ENCODE peak calls at places on chromosome 3, in four cellular contexts. U, A, X and G are unnamed samples.

GRCh38 chr3:184203526-184203925 is 17.5 kb downstream of the ABCF3 start:
- DNase-seq in U (no peak), A (no peak), X (no peak), G (no peak)

GRCh38 chr3:78978037-78978436 is 789.8 kb downstream of the ROBO1 start:
- DNase-seq in U (no peak), A (no peak), X (no peak), G (no peak)

GRCh38 chr3:52481819-52482521 is 13.2 kb upstream of the STAB1 start:
- DNase-seq in U (no peak), A (peak), X (no peak), G (no peak)

GRCh38 chr3:159947220-159947619 is 41.4 kb upstream of the IL12A start:
- DNase-seq in U (peak), A (no peak), X (no peak), G (no peak)

GRCh38 chr3:94716326-94717018 is 653.6 kb downstream of the NSUN3 start:
- DNase-seq in U (no peak), A (no peak), X (no peak), G (no peak)

GRCh38 chr3:186826978-186827857 is 15.3 kb upstream of the ADIPOQ start:
- DNase-seq in U (peak), A (peak), X (peak), G (peak)

GRCh38 chr3:32892625-32893598 is 58.5 kb upstream of the CCR4 start:
- DNase-seq in U (no peak), A (no peak), X (no peak), G (no peak)

GRCh38 chr3:193808317-193808716 is 215.3 kb downstream of the OPA1 start:
- DNase-seq in U (no peak), A (no peak), X (no peak), G (no peak)

GRCh38 chr3:27166888-27167287 is 202.3 kb downstream of the NEK10 start:
- DNase-seq in U (peak), A (no peak), X (no peak), G (no peak)

GRCh38 chr3:127549826-127550487 is 40.6 kb downstream of the TPRA1 start:
- DNase-seq in U (no peak), A (no peak), X (no peak), G (no peak)

GRCh38 chr3:12288466-12289129 is at the start of gene PPARG:
- DNase-seq in U (no peak), A (peak), X (peak), G (no peak)

GRCh38 chr3:149599236-149599635 is 58.6 kb downstream of the WWTR1 start:
- DNase-seq in U (no peak), A (peak), X (peak), G (no peak)

GRCh38 chr3:62462097-62462789 is 88.9 kb upstream of the FEZF2 start:
- DNase-seq in U (no peak), A (no peak), X (no peak), G (no peak)

GRCh38 chr3:23263796-23264195 is 60.7 kb downstream of the UBE2E2 start:
- DNase-seq in U (no peak), A (no peak), X (no peak), G (no peak)

GRCh38 chr3:126721246-126721645 is 17.2 kb downstream of the CHCHD6 start:
- DNase-seq in U (no peak), A (no peak), X (no peak), G (no peak)

GRCh38 chr3:129558076-129558771 is 15.2 kb downstream of the H1-8 start:
- DNase-seq in U (no peak), A (peak), X (no peak), G (no peak)

GRCh38 chr3:150861851-150862250 is 43.4 kb downstream of the MINDY4B start:
- DNase-seq in U (no peak), A (no peak), X (no peak), G (no peak)

GRCh38 chr3:105729662-105730061 is 139.2 kb downstream of the CBLB start:
- DNase-seq in U (no peak), A (no peak), X (no peak), G (no peak)

GRCh38 chr3:5194801-5195509 is 7.4 kb downstream of the EDEM1 start:
- DNase-seq in U (no peak), A (no peak), X (no peak), G (peak)

GRCh38 chr3:171838218-171838720 is 4.9 kb upstream of the TMEM212 start:
- DNase-seq in U (no peak), A (peak), X (peak), G (no peak)

GRCh38 chr3:159260049-159260662 is 458.3 kb downstream of the MFSD1 start:
- DNase-seq in U (peak), A (no peak), X (peak), G (peak)

GRCh38 chr3:172080503-172080902 is 41.1 kb downstream of the FNDC3B start:
- DNase-seq in U (no peak), A (no peak), X (no peak), G (no peak)

GRCh38 chr3:32667072-32667582 is 17.9 kb upstream of the CNOT10 start:
- DNase-seq in U (no peak), A (no peak), X (no peak), G (no peak)

GRCh38 chr3:156751461-156752025 is 74.6 kb upstream of the LEKR1 start:
- DNase-seq in U (peak), A (peak), X (no peak), G (no peak)

GRCh38 chr3:4672727-4673126 is 179.6 kb downstream of the ITPR1 start:
- DNase-seq in U (no peak), A (no peak), X (no peak), G (no peak)

GRCh38 chr3:125593991-125594574 is 1.2 kb downstream of the OSBPL11 start:
- DNase-seq in U (no peak), A (no peak), X (no peak), G (no peak)

GRCh38 chr3:124995460-124995994 is 60.3 kb downstream of the HEG1 start:
- DNase-seq in U (no peak), A (peak), X (peak), G (no peak)

GRCh38 chr3:4825572-4826236 is 153.5 kb upstream of the BHLHE40 start:
- DNase-seq in U (no peak), A (peak), X (no peak), G (no peak)

GRCh38 chr3:186124618-186125017 is 15.7 kb upstream of the ETV5 start:
- DNase-seq in U (no peak), A (no peak), X (no peak), G (no peak)

GRCh38 chr3:38837358-38837757 is 21.3 kb upstream of the SCN10A start:
- DNase-seq in U (no peak), A (no peak), X (no peak), G (no peak)

GRCh38 chr3:38843898-38844297 is 27.9 kb upstream of the SCN10A start:
- DNase-seq in U (peak), A (no peak), X (no peak), G (no peak)

GRCh38 chr3:38836561-38836960 is 20.5 kb upstream of the SCN10A start:
- DNase-seq in U (no peak), A (no peak), X (no peak), G (no peak)

GRCh38 chr3:38842266-38842965 is 26.4 kb upstream of the SCN10A start:
- DNase-seq in U (no peak), A (no peak), X (no peak), G (no peak)

GRCh38 chr3:38840987-38841386 is 25.0 kb upstream of the SCN10A start:
- DNase-seq in U (no peak), A (no peak), X (no peak), G (no peak)
- TF ChIP-seq CTCF in U (peak), A (no peak), X (no peak), G (no peak)

GRCh38 chr3:188948658-188949400 is 222.9 kb upstream of the TPRG1 start:
- DNase-seq in U (peak), A (no peak), X (peak), G (no peak)
- H3K4me3 ChIP-seq in U (no peak), A (peak), X (peak), G (no peak)

DNA sequence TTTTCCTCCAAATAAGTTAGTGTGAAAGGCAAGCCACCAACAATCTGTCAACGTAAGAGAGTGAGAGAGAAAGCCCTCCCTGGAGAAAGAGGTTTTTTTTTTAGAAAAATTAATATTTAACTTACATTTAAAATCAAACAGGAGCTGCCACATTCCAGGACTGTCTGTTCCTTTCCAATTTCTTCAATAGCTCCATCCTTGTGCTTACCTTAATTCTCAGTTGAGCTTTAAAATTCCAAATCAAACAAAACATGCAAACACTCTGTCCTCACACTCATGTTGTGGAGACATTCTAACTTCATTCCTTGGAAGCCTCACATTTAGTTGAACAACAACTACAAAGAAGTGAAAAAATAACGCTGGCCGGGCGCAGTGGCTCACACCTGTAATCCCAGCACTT is 5.0 kb upstream of the P3H2 start:
- DNase-seq in U (no peak), A (no peak), X (no peak), G (no peak)
- TF ChIP-seq CTCF in U (no peak), A (no peak), X (no peak), G (no peak)

GRCh38 chr3:108180214-108180613 is 42.0 kb downstream of the IFT57 start:
- DNase-seq in U (no peak), A (no peak), X (no peak), G (no peak)
- H3K4me3 ChIP-seq in U (no peak), A (no peak), X (no peak), G (no peak)

DNA sequence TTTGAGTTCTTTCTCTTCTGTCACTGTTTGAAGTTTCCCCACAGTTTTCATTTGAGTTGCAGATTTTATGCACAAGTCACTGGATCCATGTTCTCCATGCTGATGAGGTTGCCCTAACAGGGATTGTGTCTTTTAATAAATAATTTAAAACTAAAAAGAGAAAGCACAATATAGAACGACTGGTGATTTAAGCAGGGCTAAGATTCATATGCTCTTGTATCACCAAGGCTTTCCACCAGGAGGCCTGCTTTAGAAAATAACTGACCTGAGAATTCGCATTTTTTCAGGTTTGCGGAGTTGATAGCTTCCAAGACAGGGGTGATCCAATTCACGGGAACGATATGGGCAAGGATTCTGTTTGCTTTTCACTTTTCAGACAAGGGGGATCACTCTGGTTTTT is 252.0 kb upstream of the VEPH1 start:
- DNase-seq in U (no peak), A (no peak), X (no peak), G (no peak)
- TF ChIP-seq CTCF in U (peak), A (no peak), X (no peak), G (no peak)

GRCh38 chr3:14605070-14605469 is 46.5 kb upstream of the CCDC174 start:
- DNase-seq in U (no peak), A (no peak), X (no peak), G (no peak)

GRCh38 chr3:14600856-14601610 is 50.5 kb upstream of the CCDC174 start:
- DNase-seq in U (no peak), A (no peak), X (no peak), G (no peak)

GRCh38 chr3:14602006-14602803 is 49.4 kb upstream of the CCDC174 start:
- DNase-seq in U (no peak), A (no peak), X (no peak), G (no peak)

GRCh38 chr3:14601692-14602005 is 49.9 kb upstream of the CCDC174 start:
- DNase-seq in U (no peak), A (no peak), X (no peak), G (no peak)

GRCh38 chr3:14602804-14603644 is 48.5 kb upstream of the CCDC174 start:
- DNase-seq in U (no peak), A (no peak), X (no peak), G (no peak)
- H3K4me3 ChIP-seq in U (no peak), A (peak), X (peak), G (no peak)

DNA sequence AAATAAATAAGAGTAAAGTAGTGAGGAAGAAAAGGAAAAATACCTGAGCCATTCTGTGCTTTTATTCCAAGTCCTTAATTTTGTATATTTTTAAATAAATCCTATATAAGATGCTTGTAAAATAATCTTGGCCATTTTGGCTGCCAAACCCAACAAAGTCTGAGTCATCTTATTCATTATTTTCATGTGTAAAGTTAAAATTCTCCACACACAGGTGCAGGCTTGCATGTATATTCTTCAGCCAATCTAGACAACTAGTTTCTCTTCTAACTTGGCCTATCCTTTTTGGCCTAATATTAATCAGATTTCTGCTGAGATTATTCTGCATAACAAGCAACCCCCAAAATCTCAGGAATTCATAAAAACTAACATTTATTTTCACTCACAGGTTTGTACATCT is 189.8 kb upstream of the ATP11B start:
- DNase-seq in U (no peak), A (no peak), X (no peak), G (no peak)
- TF ChIP-seq CTCF in U (no peak), A (no peak), X (no peak), G (no peak)

GRCh38 chr3:66362541-66362941 is 138.3 kb downstream of the LRIG1 start:
- DNase-seq in U (peak), A (no peak), X (no peak), G (no peak)
- H3K4me3 ChIP-seq in U (no peak), A (no peak), X (no peak), G (no peak)

GRCh38 chr3:170077406-170077805 is 39.6 kb downstream of the GPR160 start:
- DNase-seq in U (no peak), A (no peak), X (no peak), G (no peak)

GRCh38 chr3:170080605-170081004 is 42.8 kb downstream of the GPR160 start:
- DNase-seq in U (no peak), A (no peak), X (no peak), G (no peak)

GRCh38 chr3:170076715-170077238 is 39.0 kb downstream of the GPR160 start:
- DNase-seq in U (peak), A (no peak), X (no peak), G (no peak)

GRCh38 chr3:170079466-170080165 is 41.8 kb downstream of the GPR160 start:
- DNase-seq in U (no peak), A (no peak), X (no peak), G (no peak)

GRCh38 chr3:170078620-170079281 is 41.0 kb downstream of the GPR160 start:
- DNase-seq in U (no peak), A (no peak), X (no peak), G (no peak)
- TF ChIP-seq CTCF in U (no peak), A (no peak), X (no peak), G (no peak)

GRCh38 chr3:119376758-119377157 is 82.6 kb downstream of the ARHGAP31 start:
- DNase-seq in U (no peak), A (no peak), X (no peak), G (no peak)

GRCh38 chr3:119375106-119375505 is 80.9 kb downstream of the ARHGAP31 start:
- DNase-seq in U (no peak), A (no peak), X (no peak), G (no peak)

GRCh38 chr3:119380697-119381096 is 82.7 kb downstream of the TMEM39A start:
- DNase-seq in U (no peak), A (no peak), X (no peak), G (no peak)

GRCh38 chr3:119375510-119375909 is 81.3 kb downstream of the ARHGAP31 start:
- DNase-seq in U (no peak), A (no peak), X (no peak), G (no peak)

GRCh38 chr3:119378259-119378658 is 84.1 kb downstream of the ARHGAP31 start:
- DNase-seq in U (no peak), A (no peak), X (no peak), G (no peak)
- H3K4me3 ChIP-seq in U (no peak), A (no peak), X (no peak), G (no peak)